ENCODE peak calls at places on chromosomes 4 and X, in eight cellular contexts. One of them, this sample, is unnamed.

GRCh38 chr4:146407669-146408084 is 114.1 kb downstream of the SLC10A7 start:
- DNase-seq in spleen: no peak
- DNase-seq in AG10803: no peak
- DNase-seq in adrenal gland: no peak
- DNase-seq in pancreas: no peak
- DNase-seq in lower leg skin: no peak
- DNase-seq in IMR-90: peak
- DNase-seq in transverse colon: no peak
- DNase-seq in this sample: no peak

GRCh38 chrX:107739541-107739940 is 36.0 kb downstream of the TSC22D3 start:
- DNase-seq in spleen: peak
- DNase-seq in AG10803: no peak
- DNase-seq in adrenal gland: no peak
- DNase-seq in pancreas: no peak
- DNase-seq in lower leg skin: no peak
- DNase-seq in IMR-90: no peak
- DNase-seq in transverse colon: no peak
- DNase-seq in this sample: no peak

GRCh38 chr4:13248621-13249298 is 235.4 kb downstream of the RAB28 start:
- DNase-seq in spleen: no peak
- DNase-seq in AG10803: peak
- DNase-seq in adrenal gland: no peak
- DNase-seq in pancreas: no peak
- DNase-seq in lower leg skin: no peak
- DNase-seq in IMR-90: peak
- DNase-seq in transverse colon: no peak
- DNase-seq in this sample: no peak

GRCh38 chrX:50327235-50327634 is 122.7 kb downstream of the CCNB3 start:
- DNase-seq in spleen: no peak
- DNase-seq in AG10803: no peak
- DNase-seq in adrenal gland: no peak
- DNase-seq in pancreas: no peak
- DNase-seq in lower leg skin: no peak
- DNase-seq in IMR-90: no peak
- DNase-seq in transverse colon: no peak
- DNase-seq in this sample: no peak

GRCh38 chr4:139740531-139741041 is 75.0 kb downstream of the MGST2 start:
- DNase-seq in spleen: no peak
- DNase-seq in AG10803: peak
- DNase-seq in adrenal gland: peak
- DNase-seq in pancreas: no peak
- DNase-seq in lower leg skin: peak
- DNase-seq in IMR-90: peak
- DNase-seq in transverse colon: peak
- DNase-seq in this sample: peak

GRCh38 chr4:52198356-52198755 is 147.3 kb downstream of the SPATA18 start:
- DNase-seq in spleen: no peak
- DNase-seq in AG10803: peak
- DNase-seq in adrenal gland: no peak
- DNase-seq in pancreas: no peak
- DNase-seq in lower leg skin: no peak
- DNase-seq in IMR-90: no peak
- DNase-seq in transverse colon: no peak
- DNase-seq in this sample: no peak

GRCh38 chr4:184802203-184803015 is 23.4 kb downstream of the ACSL1 start:
- DNase-seq in spleen: peak
- DNase-seq in AG10803: peak
- DNase-seq in adrenal gland: peak
- DNase-seq in pancreas: no peak
- DNase-seq in lower leg skin: peak
- DNase-seq in IMR-90: peak
- DNase-seq in transverse colon: no peak
- DNase-seq in this sample: no peak

GRCh38 chr4:56410247-56410646 is 23.0 kb upstream of the AASDH start:
- DNase-seq in spleen: no peak
- DNase-seq in AG10803: peak
- DNase-seq in adrenal gland: peak
- DNase-seq in pancreas: no peak
- DNase-seq in lower leg skin: no peak
- DNase-seq in IMR-90: peak
- DNase-seq in transverse colon: peak
- DNase-seq in this sample: no peak

GRCh38 chr4:6492861-6493667 is 20.6 kb upstream of the PPP2R2C start:
- DNase-seq in spleen: no peak
- DNase-seq in AG10803: no peak
- DNase-seq in adrenal gland: peak
- DNase-seq in pancreas: no peak
- DNase-seq in lower leg skin: peak
- DNase-seq in IMR-90: no peak
- DNase-seq in transverse colon: no peak
- DNase-seq in this sample: no peak

GRCh38 chr4:179353791-179354190 is 1911.6 kb upstream of the AGA start:
- DNase-seq in spleen: no peak
- DNase-seq in AG10803: no peak
- DNase-seq in adrenal gland: no peak
- DNase-seq in pancreas: no peak
- DNase-seq in lower leg skin: no peak
- DNase-seq in IMR-90: no peak
- DNase-seq in transverse colon: no peak
- DNase-seq in this sample: no peak

GRCh38 chr4:8860096-8860891 is 11.3 kb downstream of the HMX1 start:
- DNase-seq in spleen: no peak
- DNase-seq in AG10803: no peak
- DNase-seq in adrenal gland: no peak
- DNase-seq in pancreas: peak
- DNase-seq in lower leg skin: no peak
- DNase-seq in IMR-90: no peak
- DNase-seq in transverse colon: no peak
- DNase-seq in this sample: no peak

GRCh38 chrX:112785323-112785722 is 55.3 kb downstream of the AMOT start:
- DNase-seq in spleen: no peak
- DNase-seq in AG10803: no peak
- DNase-seq in adrenal gland: no peak
- DNase-seq in pancreas: no peak
- DNase-seq in lower leg skin: no peak
- DNase-seq in IMR-90: no peak
- DNase-seq in transverse colon: no peak
- DNase-seq in this sample: no peak

GRCh38 chr4:65669008-65669971 is 999 bp downstream of the EPHA5 start:
- DNase-seq in spleen: peak
- DNase-seq in AG10803: peak
- DNase-seq in adrenal gland: no peak
- DNase-seq in pancreas: peak
- DNase-seq in lower leg skin: no peak
- DNase-seq in IMR-90: no peak
- DNase-seq in transverse colon: no peak
- DNase-seq in this sample: no peak

GRCh38 chrX:69630147-69630546 is 14.2 kb downstream of the EDA start:
- DNase-seq in spleen: no peak
- DNase-seq in AG10803: no peak
- DNase-seq in adrenal gland: no peak
- DNase-seq in pancreas: no peak
- DNase-seq in lower leg skin: no peak
- DNase-seq in IMR-90: no peak
- DNase-seq in transverse colon: no peak
- DNase-seq in this sample: no peak

GRCh38 chr4:81404294-81404693 is 67.4 kb downstream of the RASGEF1B start:
- DNase-seq in spleen: no peak
- DNase-seq in AG10803: no peak
- DNase-seq in adrenal gland: no peak
- DNase-seq in pancreas: no peak
- DNase-seq in lower leg skin: no peak
- DNase-seq in IMR-90: peak
- DNase-seq in transverse colon: no peak
- DNase-seq in this sample: no peak
- TF ChIP-seq CTCF in spleen: no peak
- TF ChIP-seq CTCF in AG10803: no peak
- TF ChIP-seq CTCF in adrenal gland: no peak
- TF ChIP-seq CTCF in pancreas: no peak
- TF ChIP-seq CTCF in lower leg skin: no peak
- TF ChIP-seq CTCF in IMR-90: peak
- TF ChIP-seq CTCF in transverse colon: no peak
- TF ChIP-seq CTCF in this sample: no peak

GRCh38 chrX:41480508-41481260 is 33.5 kb downstream of the NYX start:
- DNase-seq in spleen: no peak
- DNase-seq in AG10803: no peak
- DNase-seq in adrenal gland: no peak
- DNase-seq in pancreas: no peak
- DNase-seq in lower leg skin: no peak
- DNase-seq in IMR-90: no peak
- DNase-seq in transverse colon: no peak
- DNase-seq in this sample: no peak

GRCh38 chrX:41478397-41478911 is 31.3 kb downstream of the NYX start:
- DNase-seq in spleen: no peak
- DNase-seq in AG10803: no peak
- DNase-seq in adrenal gland: no peak
- DNase-seq in pancreas: no peak
- DNase-seq in lower leg skin: no peak
- DNase-seq in IMR-90: no peak
- DNase-seq in transverse colon: no peak
- DNase-seq in this sample: no peak

GRCh38 chrX:41482153-41482850 is 35.2 kb downstream of the NYX start:
- DNase-seq in spleen: no peak
- DNase-seq in AG10803: peak
- DNase-seq in adrenal gland: peak
- DNase-seq in pancreas: no peak
- DNase-seq in lower leg skin: no peak
- DNase-seq in IMR-90: peak
- DNase-seq in transverse colon: no peak
- DNase-seq in this sample: no peak

GRCh38 chrX:41475611-41476241 is 28.6 kb downstream of the NYX start:
- DNase-seq in spleen: no peak
- DNase-seq in AG10803: no peak
- DNase-seq in adrenal gland: no peak
- DNase-seq in pancreas: no peak
- DNase-seq in lower leg skin: peak
- DNase-seq in IMR-90: no peak
- DNase-seq in transverse colon: no peak
- DNase-seq in this sample: no peak

DNA sequence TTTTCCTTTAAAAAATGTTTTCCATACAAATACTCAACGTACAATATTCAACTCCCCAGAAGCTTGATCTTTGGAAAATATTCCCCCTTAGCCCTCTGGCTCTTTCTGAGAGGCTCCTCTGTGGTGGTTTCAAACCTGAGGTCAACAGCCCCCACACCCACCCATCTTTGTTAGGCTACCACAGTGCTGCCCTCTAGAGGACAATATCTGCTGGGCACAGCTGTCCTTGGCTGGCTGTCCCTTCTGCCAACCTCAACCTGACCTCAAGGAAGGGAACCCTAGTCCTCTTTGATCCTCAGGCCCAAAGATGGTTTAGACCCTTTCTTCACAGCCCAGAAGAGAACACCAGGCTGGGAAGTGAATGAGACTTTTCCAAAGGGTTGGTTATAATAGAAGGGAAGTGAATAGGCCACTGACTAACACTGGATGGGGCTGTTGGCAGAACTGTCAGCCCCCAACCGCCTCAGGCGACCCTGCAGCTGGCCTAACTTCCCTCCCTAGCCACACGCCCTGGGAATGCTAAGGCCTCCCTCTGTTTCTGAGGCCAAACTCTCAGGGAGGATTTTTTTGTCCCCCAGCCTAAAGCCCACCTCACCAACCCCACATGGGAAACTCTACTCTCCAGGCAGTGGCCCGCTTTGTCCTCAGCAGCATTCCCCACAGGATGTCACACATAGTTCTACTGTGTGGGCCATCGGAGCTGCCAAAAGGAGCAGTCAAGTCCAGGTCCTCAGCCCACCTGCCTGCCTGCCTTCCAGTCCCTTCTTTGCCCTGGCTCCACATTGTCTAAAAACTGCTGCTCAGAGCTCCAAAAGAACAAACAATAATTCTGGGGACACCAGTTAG is 34.3 kb downstream of the NYX start:
- DNase-seq in spleen: no peak
- DNase-seq in AG10803: peak
- DNase-seq in adrenal gland: no peak
- DNase-seq in pancreas: no peak
- DNase-seq in lower leg skin: no peak
- DNase-seq in IMR-90: no peak
- DNase-seq in transverse colon: no peak
- DNase-seq in this sample: no peak
- TF ChIP-seq CTCF in spleen: peak
- TF ChIP-seq CTCF in AG10803: peak
- TF ChIP-seq CTCF in adrenal gland: peak
- TF ChIP-seq CTCF in pancreas: no peak
- TF ChIP-seq CTCF in lower leg skin: no peak
- TF ChIP-seq CTCF in IMR-90: peak
- TF ChIP-seq CTCF in transverse colon: no peak
- TF ChIP-seq CTCF in this sample: peak

DNA sequence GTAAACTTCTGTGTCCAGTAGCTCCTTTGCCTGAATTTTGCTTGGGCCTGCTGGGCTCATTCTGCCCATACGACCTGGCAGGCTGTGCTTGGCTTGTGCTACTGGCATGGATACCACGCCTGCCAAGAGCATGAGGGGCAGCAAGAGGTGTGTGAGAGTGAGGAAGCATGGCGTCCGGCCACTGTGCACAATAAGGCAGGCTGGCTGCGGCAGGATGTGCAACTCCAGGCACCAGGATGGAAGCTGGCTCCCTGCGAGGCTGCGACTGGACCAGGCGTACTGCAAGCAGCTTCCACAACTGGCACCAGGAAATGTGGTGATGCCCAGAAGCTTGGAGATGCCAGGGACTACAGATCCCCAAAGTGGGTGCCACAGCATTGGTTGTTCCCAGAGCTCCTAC is 709.3 kb downstream of the PCDH18 start:
- DNase-seq in spleen: peak
- DNase-seq in AG10803: no peak
- DNase-seq in adrenal gland: no peak
- DNase-seq in pancreas: peak
- DNase-seq in lower leg skin: no peak
- DNase-seq in IMR-90: no peak
- DNase-seq in transverse colon: no peak
- DNase-seq in this sample: no peak
- TF ChIP-seq CTCF in spleen: no peak
- TF ChIP-seq CTCF in AG10803: no peak
- TF ChIP-seq CTCF in adrenal gland: no peak
- TF ChIP-seq CTCF in pancreas: no peak
- TF ChIP-seq CTCF in lower leg skin: no peak
- TF ChIP-seq CTCF in IMR-90: no peak
- TF ChIP-seq CTCF in transverse colon: no peak
- TF ChIP-seq CTCF in this sample: no peak

DNA sequence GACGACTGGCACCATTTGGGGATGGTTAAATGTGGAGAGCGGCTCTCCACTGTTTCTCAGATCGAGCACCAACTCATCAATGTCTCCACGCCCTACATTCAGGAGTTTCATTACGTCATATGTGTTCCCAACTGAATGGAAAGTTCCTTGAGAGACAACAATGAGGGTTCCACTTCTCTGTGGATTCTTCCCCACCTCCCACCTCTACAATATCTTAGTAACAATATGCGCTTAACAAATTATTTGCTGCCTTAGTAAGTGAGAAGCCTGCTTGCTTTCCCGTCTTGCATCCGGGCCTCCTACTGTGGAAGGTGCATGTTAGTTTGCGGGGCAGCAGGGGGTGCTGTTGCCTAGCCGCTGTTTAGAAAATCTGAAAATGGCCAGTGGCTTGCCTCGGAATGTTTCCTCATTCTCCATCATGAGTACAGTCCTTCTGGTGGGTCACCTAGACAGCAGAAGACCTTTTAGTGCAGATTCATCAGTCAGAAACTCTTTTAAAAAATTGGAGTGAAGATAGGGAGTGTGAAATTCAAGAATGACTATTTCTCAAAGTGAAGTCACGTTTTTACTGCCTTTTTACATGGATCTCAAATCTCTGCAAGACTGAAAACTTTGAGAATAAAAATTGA is 55.7 kb downstream of the PHOX2B start:
- DNase-seq in spleen: no peak
- DNase-seq in AG10803: peak
- DNase-seq in adrenal gland: peak
- DNase-seq in pancreas: peak
- DNase-seq in lower leg skin: no peak
- DNase-seq in IMR-90: peak
- DNase-seq in transverse colon: peak
- DNase-seq in this sample: peak
- TF ChIP-seq CTCF in spleen: peak
- TF ChIP-seq CTCF in AG10803: peak
- TF ChIP-seq CTCF in adrenal gland: peak
- TF ChIP-seq CTCF in pancreas: peak
- TF ChIP-seq CTCF in lower leg skin: no peak
- TF ChIP-seq CTCF in IMR-90: peak
- TF ChIP-seq CTCF in transverse colon: peak
- TF ChIP-seq CTCF in this sample: peak